ENCODE peak calls at places on chromosomes 5 and 9, in four cellular contexts. C is GM12878, J is HepG2, U is H1. V is an unnamed sample.

GRCh38 chr5:167973126-167973525 is 318.3 kb upstream of the WWC1 start:
- DNase-seq in U (no peak), J (no peak), C (no peak), V (no peak)

GRCh38 chr5:369151-369939 is 47.8 kb downstream of the AHRR start:
- DNase-seq in J (no peak), C (peak), U (no peak), V (no peak)

GRCh38 chr5:66247176-66247960 is 103.3 kb downstream of the SREK1 start:
- DNase-seq in J (peak), U (no peak), C (no peak), V (no peak)

GRCh38 chr9:94135222-94135621 is 51.0 kb downstream of the PTPDC1 start:
- DNase-seq in C (no peak), U (no peak), J (no peak), V (no peak)

GRCh38 chr9:91655215-91655614 is 231.6 kb upstream of the NFIL3 start:
- DNase-seq in U (no peak), J (no peak), C (no peak), V (no peak)

GRCh38 chr9:132116583-132116982 is 36.9 kb upstream of the MED27 start:
- DNase-seq in U (no peak), C (no peak), J (no peak), V (no peak)

GRCh38 chr5:13814293-13814692 is 130.2 kb downstream of the DNAH5 start:
- DNase-seq in J (no peak), C (no peak), U (no peak), V (no peak)

GRCh38 chr9:80968611-80969010 is 720.7 kb downstream of the TLE1 start:
- DNase-seq in U (no peak), J (no peak), C (no peak), V (no peak)

GRCh38 chr9:131346559-131346958 is 47.3 kb upstream of the PRRC2B start:
- DNase-seq in U (no peak), C (no peak), J (no peak), V (no peak)

GRCh38 chr5:126499742-126500396 is 76.7 kb downstream of the GRAMD2B start:
- DNase-seq in U (peak), C (no peak), J (peak), V (peak)

GRCh38 chr5:82327961-82328360 is 49.8 kb upstream of the RPS23 start:
- DNase-seq in U (no peak), C (no peak), J (no peak), V (no peak)

GRCh38 chr5:149550608-149551226 is 522 bp downstream of the CSNK1A1 start:
- DNase-seq in J (no peak), C (no peak), U (no peak), V (peak)

GRCh38 chr5:125317546-125317995 is 571.1 kb upstream of the ZNF608 start:
- DNase-seq in C (no peak), J (no peak), U (peak), V (no peak)

GRCh38 chr9:27749838-27750237 is 176.6 kb upstream of the C9orf72 start:
- DNase-seq in J (no peak), U (peak), C (no peak), V (no peak)

GRCh38 chr9:26650325-26650724 is 242.3 kb downstream of the CAAP1 start:
- DNase-seq in U (no peak), J (no peak), C (no peak), V (no peak)

GRCh38 chr5:96963267-96963666 is 27.4 kb downstream of the LNPEP start:
- DNase-seq in U (no peak), J (no peak), C (peak), V (no peak)

GRCh38 chr5:115480245-115480644 is 64.3 kb downstream of the FEM1C start:
- DNase-seq in J (no peak), C (no peak), U (no peak), V (no peak)

GRCh38 chr5:53167836-53168235 is 58.3 kb upstream of the MOCS2 start:
- DNase-seq in C (no peak), U (no peak), J (no peak), V (no peak)

GRCh38 chr5:132905938-132906337 is 32.5 kb downstream of the LEAP2 start:
- DNase-seq in U (no peak), J (peak), C (no peak), V (no peak)

GRCh38 chr9:109973336-109973735 is 193.3 kb downstream of the PALM2AKAP2 start:
- DNase-seq in J (no peak), C (no peak), U (no peak), V (no peak)

GRCh38 chr9:2620876-2621677 is 510 bp upstream of the VLDLR start:
- DNase-seq in U (no peak), J (peak), C (no peak), V (peak)

GRCh38 chr9:14314424-14314928 is 535 bp upstream of the NFIB start:
- DNase-seq in U (no peak), J (peak), C (no peak), V (peak)

GRCh38 chr5:104652271-104652861 is 1089.8 kb upstream of the NUDT12 start:
- DNase-seq in C (no peak), U (no peak), J (no peak), V (no peak)

GRCh38 chr9:3401556-3401955 is 124.2 kb downstream of the RFX3 start:
- DNase-seq in J (no peak), U (no peak), C (no peak), V (no peak)

GRCh38 chr5:79876510-79876909 is 114.6 kb downstream of the MTX3 start:
- DNase-seq in J (no peak), U (no peak), C (no peak), V (no peak)

GRCh38 chr5:72441094-72441723 is 66.0 kb downstream of the ZNF366 start:
- DNase-seq in C (no peak), J (no peak), U (no peak), V (no peak)

GRCh38 chr5:42026446-42026845 is 101.4 kb downstream of the FBXO4 start:
- DNase-seq in U (no peak), J (no peak), C (no peak), V (no peak)

GRCh38 chr9:74777136-74777879 is 110.4 kb downstream of the TRPM6 start:
- DNase-seq in C (peak), J (peak), U (no peak), V (peak)

GRCh38 chr9:110255064-110255416 is 1.3 kb downstream of the TXN start:
- DNase-seq in J (no peak), C (no peak), U (no peak), V (peak)

GRCh38 chr5:34501840-34502239 is 154.3 kb upstream of the RAI14 start:
- DNase-seq in J (no peak), C (no peak), U (no peak), V (no peak)

DNA sequence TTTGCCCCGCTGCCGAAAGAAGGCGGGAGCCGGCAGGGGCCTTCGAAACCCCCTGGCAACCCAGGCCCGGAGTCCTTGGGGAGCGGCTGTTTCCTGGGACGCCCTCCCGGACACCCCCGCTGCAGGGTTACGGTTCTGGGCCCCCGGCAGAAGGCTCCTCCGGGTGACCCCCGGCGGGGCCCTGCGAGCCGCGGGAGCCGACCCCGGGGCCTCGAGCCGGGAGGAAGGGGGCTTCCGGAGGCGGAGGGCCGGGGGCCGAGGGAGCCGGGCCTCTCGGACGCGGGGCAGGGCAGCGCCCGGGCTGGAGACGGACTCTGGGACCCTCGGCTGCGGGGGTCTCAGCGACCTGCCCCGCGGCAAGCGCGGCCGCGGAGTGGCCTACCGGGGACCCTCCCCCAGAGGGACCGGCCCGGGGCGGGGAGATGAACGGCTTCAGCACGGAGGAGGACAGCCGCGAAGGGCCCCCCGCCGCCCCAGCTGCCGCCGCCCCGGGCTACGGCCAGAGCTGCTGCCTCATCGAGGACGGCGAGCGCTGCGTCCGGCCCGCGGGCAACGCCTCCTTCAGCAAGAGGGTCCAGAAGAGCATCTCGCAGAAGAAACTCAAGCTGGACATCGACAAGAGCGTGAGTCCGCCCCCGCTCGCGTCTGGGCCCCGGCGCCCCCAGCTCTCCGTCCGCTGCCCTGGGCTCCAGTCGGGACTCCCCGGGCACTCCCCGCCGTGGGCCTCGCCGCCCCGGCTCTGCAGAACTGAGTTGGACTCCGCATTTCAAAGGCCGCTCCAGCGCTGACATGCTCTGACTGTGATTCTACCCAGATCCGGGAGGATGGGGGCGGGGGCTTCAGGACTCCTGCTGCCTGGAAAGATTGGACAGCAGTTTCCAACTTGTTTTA is 631 bp downstream of the SAP30L start:
- DNase-seq in C (no peak), J (peak), U (no peak), V (peak)
- TF ChIP-seq TCF12 in C (no peak), J (no peak), U (no peak), V (peak)

GRCh38 chr5:31413030-31413812 is 118.7 kb downstream of the DROSHA start:
- DNase-seq in C (no peak), U (no peak), J (no peak), V (no peak)

GRCh38 chr5:31407921-31408714 is 123.8 kb downstream of the DROSHA start:
- DNase-seq in C (no peak), U (no peak), J (no peak), V (no peak)

GRCh38 chr5:31410089-31410488 is 121.8 kb downstream of the DROSHA start:
- DNase-seq in C (no peak), U (no peak), J (no peak), V (no peak)

GRCh38 chr5:31412324-31412723 is 119.6 kb downstream of the DROSHA start:
- DNase-seq in J (no peak), C (no peak), U (no peak), V (no peak)

GRCh38 chr5:31408814-31409213 is 123.1 kb downstream of the DROSHA start:
- DNase-seq in J (no peak), U (no peak), C (no peak), V (no peak)
- TF ChIP-seq TCF12 in J (no peak), U (no peak), C (no peak), V (no peak)

DNA sequence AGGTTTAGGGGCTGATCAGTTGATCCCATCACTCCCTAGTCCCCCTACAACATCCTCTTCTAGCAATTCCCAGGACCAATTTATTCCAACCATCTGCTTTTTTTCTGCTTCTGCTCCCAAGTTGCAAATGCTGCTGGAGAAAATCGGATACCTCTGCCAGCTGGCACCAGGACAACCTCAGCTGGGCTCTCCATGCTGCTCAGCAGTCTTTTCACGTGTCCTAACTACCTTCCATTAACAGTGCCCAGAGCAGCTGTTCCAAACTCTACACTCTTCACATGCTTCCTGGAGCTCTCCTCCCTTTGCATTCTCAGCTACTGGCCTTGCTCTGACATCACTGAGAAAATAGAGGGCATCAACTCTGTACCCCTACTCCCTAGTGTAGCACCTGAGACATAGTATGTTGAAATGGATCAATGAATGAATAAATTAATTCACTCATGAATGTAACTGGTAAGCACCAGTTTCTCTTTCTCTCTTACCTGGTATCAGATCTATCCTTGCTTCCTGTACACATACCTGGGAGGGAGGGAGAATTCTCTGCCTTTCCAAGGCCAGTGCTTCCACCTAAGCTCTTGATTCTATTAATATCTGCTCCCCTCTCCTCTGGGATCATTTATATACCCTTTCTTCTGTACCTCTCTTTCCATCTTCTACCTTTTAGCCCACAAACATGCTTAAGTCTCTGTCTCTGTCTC is 191.0 kb downstream of the RAB3C start:
- DNase-seq in U (no peak), C (no peak), J (no peak), V (no peak)
- TF ChIP-seq TCF12 in U (no peak), C (no peak), J (no peak), V (no peak)

GRCh38 chr9:85610074-85610855 is 131.5 kb downstream of the AGTPBP1 start:
- DNase-seq in C (peak), U (no peak), J (peak), V (peak)
- TF ChIP-seq TCF12 in C (no peak), U (no peak), J (no peak), V (no peak)

DNA sequence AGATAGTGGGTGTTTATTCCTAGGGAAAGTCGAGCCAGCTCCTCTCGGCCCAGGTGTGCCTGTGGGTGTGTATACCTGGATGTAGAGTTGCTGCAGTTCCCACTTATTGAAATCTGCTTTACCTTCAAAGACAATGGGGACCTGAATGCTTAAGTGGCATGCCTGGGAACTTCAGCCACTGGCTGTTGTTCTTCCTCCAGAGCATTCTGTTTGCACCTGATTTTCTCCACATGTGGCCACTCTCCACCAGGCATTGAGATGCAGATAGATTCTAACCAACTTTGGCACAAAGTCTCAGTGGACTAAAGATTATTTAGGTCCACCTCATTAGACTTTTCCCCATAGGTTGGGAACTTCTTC is 186.8 kb downstream of the ZNF462 start:
- DNase-seq in U (no peak), J (no peak), C (no peak), V (no peak)
- TF ChIP-seq TCF12 in U (no peak), J (no peak), C (no peak), V (no peak)

DNA sequence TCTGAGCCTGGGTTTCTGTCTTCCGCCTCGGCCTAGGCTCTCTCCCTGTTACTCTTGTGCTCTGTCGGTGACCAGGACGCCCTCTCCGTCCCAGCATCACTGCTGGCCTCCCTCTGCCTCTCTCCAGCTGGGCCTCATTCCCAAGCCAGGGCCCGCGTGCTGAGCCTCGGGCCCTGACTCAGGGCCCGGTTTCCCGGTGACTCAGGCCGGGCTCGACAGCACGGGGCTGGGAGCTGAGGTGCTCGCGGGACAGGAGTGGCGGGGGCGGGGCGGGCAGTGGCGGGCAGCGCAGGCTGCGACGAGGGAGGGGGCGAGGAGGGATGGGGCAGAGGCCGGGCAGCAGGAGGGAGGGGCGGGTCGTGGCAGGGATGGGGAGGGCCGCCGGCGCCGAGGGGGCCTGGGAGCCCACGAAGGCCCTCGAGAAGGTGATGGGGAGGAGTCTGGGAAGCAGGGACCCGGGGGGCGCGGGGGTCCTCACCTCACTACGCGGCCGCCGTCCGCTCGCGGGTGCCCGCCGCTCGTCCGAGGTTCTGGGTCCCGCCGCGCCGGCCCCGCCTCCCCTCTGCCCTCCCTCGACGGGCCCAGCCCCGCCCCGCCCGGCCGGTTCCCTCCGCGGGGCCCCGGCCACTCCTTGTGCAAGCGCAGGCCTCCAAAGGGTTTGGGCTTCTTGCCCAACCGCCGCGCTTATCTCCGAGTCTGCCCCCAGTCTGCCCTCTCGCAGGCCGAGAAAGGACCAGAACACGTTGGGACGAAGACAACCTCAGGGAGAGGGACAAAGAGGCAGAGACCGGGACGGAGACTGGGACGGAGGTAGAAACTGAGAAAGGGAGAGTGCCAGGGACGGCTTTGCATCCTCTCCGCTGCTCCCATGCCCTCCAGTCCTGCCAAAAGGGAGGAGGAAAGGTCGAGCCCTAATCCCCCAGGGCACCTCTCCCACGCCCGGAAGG is at the start of gene ARAP3:
- DNase-seq in J (peak), U (no peak), C (no peak), V (peak)
- TF ChIP-seq TCF12 in J (no peak), U (no peak), C (no peak), V (no peak)

V was measured in SK-N-SH.